ENCODE peak calls at places on chromosomes 12 and 14, in four cellular contexts. S, C, V and K are unnamed samples.
A peak's percentile ranks its signal among the peaks of the same experiment; 100 is the strongest.

GRCh38 chr12:10220398-10221077 is 7.9 kb downstream of the GABARAPL1 start:
- DNase-seq in C (peak; percentile 94), S (no peak), V (no peak), K (no peak)

GRCh38 chr14:75876526-75876925 is 105.3 kb downstream of the TGFB3 start:
- DNase-seq in V (no peak), S (no peak), C (no peak), K (no peak)

GRCh38 chr14:93219103-93219726 is 12.2 kb downstream of the UBR7 start:
- DNase-seq in C (peak; percentile 59), S (peak; percentile 54), V (peak; percentile 67), K (peak; percentile 73)

GRCh38 chr14:91947196-91948184 is at the start of gene FBLN5:
- DNase-seq in V (no peak), C (peak; percentile 52), S (peak; percentile 11), K (peak; percentile 11)

GRCh38 chr14:106844608-106845285 is 1318.4 kb downstream of the TMEM121 start:
- DNase-seq in V (peak; percentile 44), C (no peak), S (peak; percentile 53), K (peak; percentile 85)

GRCh38 chr14:64764641-64765520 is 60.7 kb downstream of the PLEKHG3 start:
- DNase-seq in V (peak; percentile 53), S (peak; percentile 83), C (peak; percentile 74), K (peak; percentile 83)

GRCh38 chr12:123879691-123880090 is 92.9 kb downstream of the CCDC92 start:
- DNase-seq in C (no peak), S (no peak), V (no peak), K (no peak)

GRCh38 chr14:87805315-87805723 is 187.7 kb downstream of the GALC start:
- DNase-seq in V (peak; percentile 9), C (no peak), S (peak; percentile 16), K (peak; percentile 47)

GRCh38 chr12:52280319-52280795 is 5.9 kb downstream of the KRT86 start:
- DNase-seq in S (peak; percentile 94), V (peak; percentile 67), C (peak; percentile 11), K (peak; percentile 65)

GRCh38 chr12:111578276-111578970 is 20.7 kb downstream of the ATXN2 start:
- DNase-seq in C (peak; percentile 64), S (peak; percentile 64), V (peak; percentile 89), K (peak; percentile 82)

GRCh38 chr14:37063467-37064240 is 108.8 kb downstream of the SLC25A21 start:
- DNase-seq in S (no peak), V (no peak), C (no peak), K (peak; percentile 13)

GRCh38 chr14:59022144-59022543 is 166.3 kb upstream of the DAAM1 start:
- DNase-seq in V (no peak), C (no peak), S (no peak), K (no peak)

GRCh38 chr12:3700861-3701260 is 52.0 kb downstream of the CRACR2A start:
- DNase-seq in S (no peak), C (no peak), V (no peak), K (no peak)

GRCh38 chr14:72679106-72679505 is 214.8 kb downstream of the DPF3 start:
- DNase-seq in V (no peak), C (peak; percentile 75), S (no peak), K (no peak)

GRCh38 chr12:49089831-49090773 is 4.5 kb downstream of the DHH start:
- DNase-seq in C (peak; percentile 50), S (no peak), V (no peak), K (no peak)

GRCh38 chr14:50599700-50600444 is 39.9 kb downstream of the ATL1 start:
- DNase-seq in V (peak; percentile 36), S (peak; percentile 14), C (peak; percentile 68), K (peak; percentile 29)

GRCh38 chr12:93802698-93803097 is 125.5 kb downstream of the CRADD start:
- DNase-seq in C (no peak), V (no peak), S (no peak), K (no peak)

GRCh38 chr12:120332041-120332440 is 4.5 kb upstream of the PLA2G1B start:
- DNase-seq in V (no peak), S (no peak), C (no peak), K (no peak)

GRCh38 chr12:205026-205425 is 8.9 kb downstream of the SLC6A12 start:
- DNase-seq in V (no peak), C (no peak), S (no peak), K (no peak)

GRCh38 chr14:67385618-67386017 is 25.5 kb downstream of the EIF2S1 start:
- DNase-seq in S (no peak), C (no peak), V (no peak), K (no peak)

GRCh38 chr14:65594153-65594881 is 181.8 kb downstream of the FUT8 start:
- DNase-seq in S (peak; percentile 13), C (no peak), V (peak; percentile 68), K (peak; percentile 4)

GRCh38 chr12:23666866-23667265 is 282.6 kb downstream of the SOX5 start:
- DNase-seq in V (no peak), S (no peak), C (no peak), K (no peak)

GRCh38 chr12:57521475-57522018 is 1.1 kb upstream of the MBD6 start:
- DNase-seq in C (no peak), V (peak; percentile 72), S (no peak), K (no peak)
- TF ChIP-seq CTCF in C (no peak), V (peak; percentile 56), S (no peak), K (no peak)

DNA sequence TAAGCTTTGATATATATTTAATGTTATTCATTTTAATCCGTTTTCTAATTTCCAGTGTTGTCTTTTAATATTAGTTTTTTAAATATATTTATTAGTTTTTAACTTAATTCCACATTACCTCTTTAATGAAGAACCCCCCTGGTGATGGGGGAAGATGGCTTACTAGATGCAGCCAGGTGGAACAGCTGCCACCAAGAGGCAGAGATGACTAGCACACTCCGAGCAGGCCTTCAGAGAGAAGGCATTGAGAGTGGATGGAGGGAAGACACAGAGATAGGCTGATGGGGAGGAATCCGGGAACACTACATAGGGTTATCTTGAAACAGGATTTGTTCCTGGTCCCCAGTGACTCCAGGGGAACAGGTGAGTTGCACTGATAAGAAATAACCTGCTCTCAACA is 771.6 kb downstream of the LRFN5 start:
- DNase-seq in C (no peak), V (no peak), S (no peak), K (no peak)
- TF ChIP-seq MYC in C (no peak), V (no peak), S (no peak), K (no peak)

GRCh38 chr14:79540394-79540793 is 670.9 kb downstream of the DIO2 start:
- DNase-seq in S (no peak), C (no peak), V (no peak), K (no peak)

GRCh38 chr14:79544671-79545070 is 666.6 kb downstream of the DIO2 start:
- DNase-seq in V (no peak), S (no peak), C (no peak), K (no peak)

GRCh38 chr14:79542121-79542520 is 669.2 kb downstream of the DIO2 start:
- DNase-seq in V (no peak), S (no peak), C (no peak), K (no peak)

GRCh38 chr14:79543348-79543747 is 668.0 kb downstream of the DIO2 start:
- DNase-seq in V (no peak), S (no peak), C (no peak), K (no peak)

DNA sequence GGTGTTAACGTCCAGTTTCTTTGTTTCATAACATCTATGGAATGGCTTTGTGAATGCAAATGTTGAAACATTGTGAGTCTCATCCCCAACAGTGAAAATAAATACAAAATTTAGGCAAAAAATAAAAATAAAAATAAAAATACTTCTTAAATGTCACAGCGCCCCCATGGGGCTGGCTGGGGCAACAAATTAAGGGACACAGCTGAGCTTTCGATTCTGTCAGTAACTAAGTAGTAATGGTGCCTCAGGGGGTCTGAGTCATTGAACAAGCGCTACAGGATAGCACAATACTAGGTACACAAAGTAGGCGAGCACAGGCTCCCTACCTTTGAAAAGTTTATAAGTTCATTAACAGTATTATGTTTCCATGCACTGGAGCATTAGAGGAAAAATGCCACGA is 667.3 kb downstream of the DIO2 start:
- DNase-seq in V (no peak), S (peak; percentile 2), C (peak; percentile 10), K (peak; percentile 5)
- TF ChIP-seq CTCF in V (no peak), S (peak; percentile 30), C (peak; percentile 15), K (peak; percentile 31)

DNA sequence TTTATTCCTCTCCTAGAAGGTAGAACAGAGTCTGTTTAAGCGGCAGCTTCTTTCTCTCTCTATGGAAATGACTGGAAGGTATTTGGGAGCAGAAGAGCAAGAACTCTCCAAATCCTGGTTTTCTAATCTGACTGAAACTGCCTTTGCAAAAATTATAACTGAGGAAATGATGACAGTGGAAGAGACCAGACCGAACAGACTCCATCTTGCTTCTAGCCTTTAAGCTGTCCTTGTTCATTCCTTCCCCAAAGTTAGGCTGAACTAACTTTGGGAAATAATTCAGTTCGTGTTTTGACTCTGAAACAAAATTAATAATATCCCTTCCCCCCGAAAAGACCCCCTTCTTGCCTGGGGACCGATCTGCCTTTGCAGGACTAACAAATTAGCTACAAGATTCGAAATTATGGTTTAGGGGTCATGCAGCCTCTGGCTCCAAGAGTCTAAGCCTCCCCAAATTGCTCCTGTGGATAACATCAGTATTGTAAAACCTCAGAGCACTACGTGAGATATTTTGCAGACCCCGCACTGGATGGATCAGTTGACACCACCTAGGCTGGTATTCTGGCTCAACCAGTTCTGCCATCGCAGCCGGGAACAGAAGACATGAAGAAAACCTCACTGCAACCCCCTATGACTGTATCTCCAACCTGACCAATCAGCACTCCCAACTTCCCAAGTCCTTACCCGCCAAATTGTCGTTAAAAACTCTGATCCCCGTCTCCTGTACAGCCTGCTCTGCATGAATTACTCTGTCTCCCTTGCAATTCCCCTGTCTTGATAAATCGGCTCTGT is 14.1 kb downstream of the SELPLG start:
- DNase-seq in S (no peak), V (no peak), C (no peak), K (no peak)
- TF ChIP-seq MYC in S (no peak), V (no peak), C (no peak), K (no peak)

GRCh38 chr12:90064759-90065158 is 356.1 kb upstream of the ATP2B1 start:
- DNase-seq in V (no peak), S (no peak), C (no peak), K (no peak)

GRCh38 chr12:90065301-90065801 is 356.7 kb upstream of the ATP2B1 start:
- DNase-seq in V (no peak), C (peak; percentile 83), S (no peak), K (no peak)

GRCh38 chr12:90061834-90062233 is 353.2 kb upstream of the ATP2B1 start:
- DNase-seq in S (no peak), V (no peak), C (peak; percentile 11), K (no peak)

GRCh38 chr12:90060031-90060430 is 351.4 kb upstream of the ATP2B1 start:
- DNase-seq in V (no peak), C (peak; percentile 20), S (no peak), K (no peak)

GRCh38 chr12:90062799-90063198 is 354.2 kb upstream of the ATP2B1 start:
- DNase-seq in C (no peak), S (no peak), V (peak; percentile 5), K (peak; percentile 9)
- TF ChIP-seq CTCF in C (no peak), S (no peak), V (peak; percentile 22), K (no peak)

GRCh38 chr14:60487211-60487610 is 1.3 kb upstream of the C14orf39 start:
- DNase-seq in V (no peak), C (no peak), S (no peak), K (no peak)

GRCh38 chr14:60488175-60488574 is 2.3 kb upstream of the C14orf39 start:
- DNase-seq in C (no peak), S (no peak), V (no peak), K (no peak)

GRCh38 chr14:60485600-60486251 is at the start of gene C14orf39:
- DNase-seq in C (peak; percentile 34), V (no peak), S (no peak), K (peak; percentile 73)

GRCh38 chr14:60485057-60485599 is 735 bp downstream of the C14orf39 start:
- DNase-seq in S (no peak), C (no peak), V (no peak), K (no peak)

GRCh38 chr14:60482743-60483142 is 3.1 kb downstream of the C14orf39 start:
- DNase-seq in S (no peak), C (no peak), V (peak; percentile 1), K (peak; percentile 15)
- TF ChIP-seq MYC in S (no peak), C (no peak), V (no peak), K (no peak)